ENCODE peak calls at places on chromosomes 6 and 20, in four cellular contexts. W, O, B and Y are unnamed samples.

GRCh38 chr6:43012364-43012763 is 1.4 kb downstream of the MEA1 start:
- DNase-seq in W (no peak), O (no peak), B (no peak), Y (no peak)

GRCh38 chr20:4110885-4111284 is 95.5 kb upstream of the RNF24 start:
- DNase-seq in W (no peak), O (no peak), B (no peak), Y (no peak)

GRCh38 chr6:44537306-44538049 is 150.0 kb downstream of the CDC5L start:
- DNase-seq in W (no peak), O (no peak), B (no peak), Y (no peak)

GRCh38 chr6:161318456-161318855 is 44.6 kb upstream of the AGPAT4 start:
- DNase-seq in W (no peak), O (no peak), B (peak), Y (no peak)

GRCh38 chr20:6017880-6018279 is 36.0 kb downstream of the LRRN4 start:
- DNase-seq in W (no peak), O (no peak), B (no peak), Y (no peak)

GRCh38 chr6:113362542-113363430 is 494.4 kb upstream of the MARCKS start:
- DNase-seq in W (no peak), O (peak), B (no peak), Y (peak)

GRCh38 chr6:5214570-5215052 is 46.1 kb downstream of the LYRM4 start:
- DNase-seq in W (peak), O (peak), B (peak), Y (peak)

GRCh38 chr20:60097285-60097684 is 139.1 kb downstream of the CDH26 start:
- DNase-seq in W (no peak), O (no peak), B (no peak), Y (no peak)

GRCh38 chr6:108115598-108116058 is 41.1 kb upstream of the OSTM1 start:
- DNase-seq in W (peak), O (peak), B (peak), Y (peak)

GRCh38 chr6:107658920-107659879 is 164.9 kb downstream of the SCML4 start:
- DNase-seq in W (no peak), O (peak), B (no peak), Y (no peak)

GRCh38 chr6:4664911-4665310 is 111.3 kb upstream of the CDYL start:
- DNase-seq in W (no peak), O (no peak), B (no peak), Y (no peak)

GRCh38 chr6:830667-831327 is 137.9 kb upstream of the EXOC2 start:
- DNase-seq in W (no peak), O (no peak), B (no peak), Y (no peak)

GRCh38 chr6:130852844-130853554 is 25.8 kb downstream of the SMLR1 start:
- DNase-seq in W (no peak), O (no peak), B (no peak), Y (no peak)

GRCh38 chr20:56359212-56360132 is 698 bp downstream of the FAM210B start:
- DNase-seq in W (peak), O (peak), B (peak), Y (peak)

GRCh38 chr6:167130712-167131684 is 8.1 kb downstream of the CCR6 start:
- DNase-seq in W (no peak), O (no peak), B (no peak), Y (no peak)

GRCh38 chr6:109527989-109528388 is 45.0 kb upstream of the ZBTB24 start:
- DNase-seq in W (no peak), O (peak), B (no peak), Y (peak)

GRCh38 chr20:59751075-59751711 is 146.9 kb downstream of the PHACTR3 start:
- DNase-seq in W (peak), O (peak), B (peak), Y (peak)

GRCh38 chr6:76697585-76697984 is 625.1 kb upstream of the IMPG1 start:
- DNase-seq in W (no peak), O (peak), B (no peak), Y (peak)

GRCh38 chr20:45419188-45420091 is 3.5 kb downstream of the PIGT start:
- DNase-seq in W (peak), O (peak), B (no peak), Y (no peak)

GRCh38 chr6:151098166-151098565 is 141.6 kb upstream of the AKAP12 start:
- DNase-seq in W (no peak), O (no peak), B (no peak), Y (no peak)

GRCh38 chr20:63538204-63539091 is 1.3 kb upstream of the PTK6 start:
- DNase-seq in W (peak), O (peak), B (no peak), Y (no peak)

GRCh38 chr20:35490736-35491181 is 35.4 kb downstream of the CEP250 start:
- DNase-seq in W (no peak), O (no peak), B (no peak), Y (no peak)

GRCh38 chr20:2849529-2849928 is 9.0 kb downstream of the VPS16 start:
- DNase-seq in W (no peak), O (no peak), B (no peak), Y (no peak)

GRCh38 chr20:33753763-33754162 is 22.0 kb downstream of the ZNF341 start:
- DNase-seq in W (no peak), O (peak), B (no peak), Y (no peak)

GRCh38 chr20:16369441-16369840 is 203.8 kb downstream of the KIF16B start:
- DNase-seq in W (no peak), O (no peak), B (no peak), Y (no peak)

GRCh38 chr6:89819336-89820130 is at the start of gene MDN1:
- DNase-seq in W (peak), O (peak), B (peak), Y (peak)
- H3K23ac ChIP-seq in W (no peak), O (peak), B (peak), Y (peak)

GRCh38 chr6:2765896-2766766 is 938 bp downstream of the WRNIP1 start:
- DNase-seq in W (peak), O (peak), B (peak), Y (peak)
- H3K23ac ChIP-seq in W (no peak), O (peak), B (peak), Y (peak)

GRCh38 chr20:24489193-24489592 is 19.8 kb downstream of the SYNDIG1 start:
- DNase-seq in W (no peak), O (no peak), B (no peak), Y (no peak)
- H3K23ac ChIP-seq in W (no peak), O (no peak), B (peak), Y (no peak)

GRCh38 chr20:10433014-10433622 is 904 bp downstream of the MKKS start:
- DNase-seq in W (no peak), O (peak), B (no peak), Y (no peak)
- H3K23ac ChIP-seq in W (no peak), O (peak), B (peak), Y (peak)

GRCh38 chr6:47096233-47096887 is 54.2 kb upstream of the ADGRF1 start:
- DNase-seq in W (no peak), O (no peak), B (no peak), Y (no peak)

GRCh38 chr6:47090881-47091280 is 48.7 kb upstream of the ADGRF1 start:
- DNase-seq in W (no peak), O (no peak), B (no peak), Y (no peak)

GRCh38 chr6:47094351-47094925 is 52.3 kb upstream of the ADGRF1 start:
- DNase-seq in W (peak), O (peak), B (no peak), Y (peak)

GRCh38 chr6:47093169-47093568 is 51.0 kb upstream of the ADGRF1 start:
- DNase-seq in W (peak), O (no peak), B (no peak), Y (no peak)

DNA sequence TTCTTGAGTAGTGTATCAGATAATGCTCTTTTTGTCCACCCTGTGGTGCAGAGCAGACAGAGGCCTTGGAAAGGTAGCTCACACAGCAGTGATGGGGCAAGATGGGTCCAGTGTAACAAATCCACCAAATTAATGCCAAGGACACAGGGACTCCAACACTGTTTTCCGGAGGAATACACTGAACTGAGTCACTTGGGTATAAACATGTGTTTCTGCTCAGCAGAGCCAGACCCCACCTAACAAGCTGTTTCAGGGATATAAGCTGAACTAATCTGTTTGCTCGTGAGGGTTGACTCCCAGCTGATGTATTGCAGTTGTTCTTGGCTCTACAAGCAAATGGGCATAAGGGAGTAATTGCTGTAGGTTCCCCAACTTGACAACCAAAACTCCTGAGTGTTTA is 50.1 kb upstream of the ADGRF1 start:
- DNase-seq in W (no peak), O (no peak), B (no peak), Y (no peak)
- H3K23ac ChIP-seq in W (no peak), O (no peak), B (no peak), Y (no peak)

DNA sequence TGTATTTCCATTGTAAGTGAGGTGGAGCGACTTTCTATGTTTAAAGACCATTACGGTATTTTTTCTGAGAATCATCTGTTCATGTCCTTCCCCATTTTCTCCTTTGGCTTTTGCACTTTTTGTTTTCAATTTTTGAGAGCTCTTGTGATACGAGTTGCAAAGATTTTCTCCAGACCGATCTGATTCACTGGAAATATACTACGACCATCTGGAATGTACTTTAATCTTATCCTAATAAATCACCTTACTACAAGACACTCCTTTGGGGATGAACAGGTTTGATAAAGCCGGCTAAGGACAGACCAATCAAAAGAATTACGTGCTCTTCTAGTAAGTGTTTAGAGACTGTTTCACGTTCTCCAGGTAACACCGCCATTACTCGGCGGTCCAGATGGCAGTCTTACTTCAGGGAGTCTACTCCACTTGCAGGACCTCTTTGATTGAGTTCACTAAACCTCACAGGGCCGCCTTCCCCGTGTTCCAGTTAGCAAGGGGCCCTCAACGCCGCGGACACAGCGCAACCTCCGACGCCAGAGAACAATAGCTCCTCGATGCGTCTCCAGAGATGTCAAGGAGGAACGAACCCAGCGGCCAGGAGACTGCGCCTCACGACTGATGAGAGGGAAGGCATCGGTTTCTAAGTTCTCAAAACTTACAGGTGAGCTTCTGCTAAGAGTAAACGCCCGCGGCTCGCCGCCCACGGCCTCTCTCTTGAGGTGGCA is 949 bp upstream of the WTAP start:
- DNase-seq in W (no peak), O (no peak), B (no peak), Y (no peak)
- H3K23ac ChIP-seq in W (no peak), O (peak), B (peak), Y (no peak)

DNA sequence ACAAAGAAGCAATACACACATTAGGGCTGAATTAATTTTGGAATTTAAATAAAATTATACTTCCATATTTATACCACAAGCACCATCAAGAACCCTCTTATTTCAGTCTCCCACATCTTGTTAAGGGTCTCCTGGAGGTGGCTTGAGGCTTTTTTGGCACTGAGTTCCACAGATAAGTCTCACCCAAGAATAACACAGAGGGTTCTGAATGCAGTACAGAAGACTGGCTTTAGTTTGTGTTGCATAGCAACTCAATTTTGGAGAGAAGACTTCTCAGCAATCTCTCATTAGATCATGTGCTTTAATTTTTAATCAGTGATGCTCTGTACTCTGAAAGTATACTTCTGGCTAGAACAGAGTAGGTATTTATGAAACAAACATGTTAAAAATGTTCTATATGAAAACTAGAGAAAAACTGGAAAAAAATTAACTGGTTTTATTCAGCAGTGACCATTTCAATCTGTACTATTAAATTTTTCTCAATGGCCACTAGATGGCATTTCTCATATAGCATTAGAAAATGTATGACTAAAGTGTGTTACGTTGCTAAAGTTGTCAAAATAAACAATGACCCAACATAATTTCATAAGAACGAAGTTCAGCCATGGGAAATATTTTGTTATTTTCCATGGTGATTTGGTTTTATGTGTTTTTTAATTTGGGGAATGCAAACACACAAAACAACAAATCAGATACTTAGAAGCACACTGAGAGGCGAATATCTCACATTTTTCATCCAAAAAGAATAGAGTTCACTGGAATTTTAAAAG is 32.7 kb upstream of the MAP7 start:
- DNase-seq in W (peak), O (peak), B (no peak), Y (no peak)
- H3K23ac ChIP-seq in W (no peak), O (no peak), B (no peak), Y (no peak)

DNA sequence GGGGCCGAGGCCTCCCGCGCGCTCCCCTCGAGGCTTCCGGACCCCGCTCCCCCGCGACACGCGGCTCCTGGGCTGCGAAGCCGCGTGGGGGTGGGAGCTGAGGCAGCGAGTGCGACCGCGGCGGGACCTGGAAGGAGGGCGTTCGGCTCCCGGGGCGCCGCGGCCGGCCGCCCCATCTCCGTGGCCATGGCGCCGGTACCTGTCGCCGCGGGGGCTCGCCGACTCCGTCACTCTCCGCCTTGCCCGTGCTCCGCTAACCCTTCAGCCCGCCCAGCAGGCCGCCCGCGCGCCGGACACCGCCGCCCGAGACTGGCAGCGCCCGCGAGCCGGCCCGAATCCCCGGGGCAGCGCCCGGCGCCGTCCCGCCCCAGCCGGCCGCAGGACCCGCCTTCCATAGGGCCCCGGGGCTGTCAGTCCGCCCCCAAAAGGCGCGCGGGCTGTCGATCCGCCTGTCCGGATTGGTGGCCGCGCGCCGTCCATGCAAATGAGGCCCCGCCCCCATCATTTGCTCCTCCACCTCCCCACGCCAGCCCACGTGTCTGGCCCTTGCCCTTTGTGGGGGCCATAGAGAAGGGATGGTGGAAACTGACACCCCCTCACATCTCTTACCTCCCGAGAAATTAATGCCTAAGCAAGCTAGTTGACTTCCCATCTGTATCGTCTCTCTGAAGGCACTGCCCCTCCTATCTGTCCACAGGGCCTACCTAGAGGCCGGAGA is at the start of gene FKBP5:
- DNase-seq in W (peak), O (peak), B (peak), Y (peak)
- H3K23ac ChIP-seq in W (no peak), O (peak), B (peak), Y (peak)

GRCh38 chr20:1824177-1824576 is 71.0 kb upstream of the SIRPA start:
- DNase-seq in W (no peak), O (no peak), B (no peak), Y (no peak)

GRCh38 chr20:1825492-1825891 is 69.7 kb upstream of the SIRPA start:
- DNase-seq in W (peak), O (peak), B (no peak), Y (no peak)

GRCh38 chr20:1826046-1826445 is 69.2 kb upstream of the SIRPA start:
- DNase-seq in W (no peak), O (no peak), B (no peak), Y (no peak)

GRCh38 chr20:1823421-1823892 is 71.8 kb upstream of the SIRPA start:
- DNase-seq in W (no peak), O (no peak), B (no peak), Y (no peak)

DNA sequence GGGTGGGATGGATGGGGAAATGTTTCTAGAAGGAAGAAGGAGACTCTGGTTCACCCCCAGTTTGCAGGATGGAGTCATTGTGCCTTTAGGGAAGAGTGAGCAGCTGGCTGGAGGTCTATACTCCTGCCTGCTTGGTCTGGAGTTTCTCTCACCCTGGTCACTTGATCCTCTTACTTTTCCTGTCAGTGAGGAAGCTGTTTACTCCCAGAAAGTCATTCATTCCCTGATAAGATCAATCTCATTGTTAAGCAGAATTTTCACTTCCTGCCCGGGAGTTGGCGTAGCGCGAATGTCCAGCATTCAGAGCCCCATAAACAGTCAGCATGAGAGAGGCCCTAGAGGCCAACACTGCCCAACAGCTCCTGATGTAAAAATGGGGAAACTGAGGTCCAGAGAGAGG is 70.4 kb upstream of the SIRPA start:
- DNase-seq in W (no peak), O (no peak), B (no peak), Y (peak)
- H3K23ac ChIP-seq in W (no peak), O (peak), B (no peak), Y (no peak)

DNA sequence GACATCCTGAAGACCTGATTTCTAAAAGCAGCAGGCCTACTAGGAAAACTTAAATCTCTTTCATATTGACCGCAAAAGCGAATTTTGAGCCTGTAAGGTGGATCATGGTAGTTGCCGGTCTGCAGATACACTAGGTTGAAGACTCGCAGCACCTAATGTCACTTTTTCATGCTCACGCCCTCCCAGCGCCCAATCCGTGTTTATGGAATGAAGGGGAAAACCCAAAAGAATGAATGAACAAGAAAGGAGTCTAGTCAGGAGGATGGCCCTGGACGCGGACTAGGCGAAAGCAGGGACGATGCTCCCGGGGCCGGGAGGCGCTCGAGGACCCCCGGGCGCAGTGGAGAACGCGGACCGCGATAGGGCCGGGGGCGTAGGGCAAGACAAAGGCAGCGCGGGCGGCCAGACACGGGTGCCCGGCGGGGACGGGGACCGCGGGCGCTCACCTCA is 826 bp downstream of the GCLC start:
- DNase-seq in W (peak), O (peak), B (peak), Y (no peak)
- H3K23ac ChIP-seq in W (no peak), O (peak), B (peak), Y (peak)